ENCODE peak calls at places on chromosomes 4 and X, in five cellular contexts. A is GM12865, I is Caco-2, K is left lung, C is progenitor cell of endocrine pancreas. F is an unnamed sample.

GRCh38 chr4:52643846-52644245 is 15.3 kb downstream of the USP46 start:
- DNase-seq in A (peak; percentile 53), I (no peak), K (peak; percentile 71), C (no peak), F (no peak)

GRCh38 chr4:145525291-145525740 is 43.7 kb downstream of the SMAD1 start:
- DNase-seq in A (no peak), I (no peak), K (no peak), C (no peak), F (no peak)

GRCh38 chr4:188242041-188242440 is 102.8 kb downstream of the TRIML1 start:
- DNase-seq in A (no peak), I (no peak), K (no peak), C (no peak), F (no peak)

GRCh38 chr4:150579591-150580234 is 2.2 kb upstream of the MAB21L2 start:
- DNase-seq in A (no peak), I (no peak), K (no peak), C (no peak), F (no peak)

GRCh38 chr4:107800058-107800457 is 24.7 kb upstream of the SGMS2 start:
- DNase-seq in A (no peak), I (no peak), K (no peak), C (no peak), F (no peak)

GRCh38 chr4:56909083-56909981 is 1.6 kb downstream of the REST start:
- DNase-seq in A (peak; percentile 78), I (no peak), K (peak; percentile 57), C (no peak), F (no peak)

GRCh38 chr4:102696763-102697162 is 64.0 kb downstream of the MANBA start:
- DNase-seq in A (no peak), I (no peak), K (no peak), C (no peak), F (no peak)

GRCh38 chr4:116217781-116218180 is 867.6 kb downstream of the TRAM1L1 start:
- DNase-seq in A (no peak), I (no peak), K (no peak), C (no peak), F (no peak)

GRCh38 chrX:153816821-153817220 is 13.5 kb downstream of the PDZD4 start:
- DNase-seq in A (no peak), I (no peak), K (no peak), C (no peak), F (no peak)

GRCh38 chr4:126850286-126850685 is 782.5 kb upstream of the INTU start:
- DNase-seq in A (no peak), I (no peak), K (no peak), C (no peak), F (no peak)

GRCh38 chrX:41384041-41384705 is 50.2 kb downstream of the DDX3X start:
- DNase-seq in A (no peak), I (peak; percentile 51), K (peak; percentile 88), C (no peak), F (no peak)

GRCh38 chrX:56499372-56499771 is 64.1 kb upstream of the UBQLN2 start:
- DNase-seq in A (no peak), I (no peak), K (no peak), C (no peak), F (no peak)

GRCh38 chr4:76640252-76640925 is 205.4 kb downstream of the SHROOM3 start:
- DNase-seq in A (no peak), I (no peak), K (peak; percentile 74), C (no peak), F (no peak)

GRCh38 chr4:37758226-37758625 is 68.3 kb upstream of the PGM2 start:
- DNase-seq in A (peak; percentile 18), I (no peak), K (peak; percentile 39), C (no peak), F (no peak)

GRCh38 chrX:109774706-109775105 is 41.6 kb upstream of the ACSL4 start:
- DNase-seq in A (peak; percentile 73), I (no peak), K (no peak), C (no peak), F (no peak)

GRCh38 chrX:18041656-18042055 is 179.0 kb downstream of the BEND2 start:
- DNase-seq in A (no peak), I (no peak), K (no peak), C (no peak), F (no peak)

GRCh38 chr4:7338876-7339623 is 95.7 kb downstream of the PSAPL1 start:
- DNase-seq in A (no peak), I (no peak), K (no peak), C (no peak), F (no peak)

GRCh38 chr4:156705291-156705690 is 266.3 kb downstream of the PDGFC start:
- DNase-seq in A (no peak), I (no peak), K (no peak), C (no peak), F (no peak)

GRCh38 chrX:118847676-118848075 is 24.1 kb downstream of the ZCCHC12 start:
- DNase-seq in A (peak; percentile 25), I (peak; percentile 43), K (no peak), C (no peak), F (peak; percentile 34)

GRCh38 chrX:111447298-111447697 is 35.3 kb upstream of the DCX start:
- DNase-seq in A (peak; percentile 30), I (peak; percentile 39), K (no peak), C (peak; percentile 9), F (no peak)

GRCh38 chrX:141903400-141904155 is at the start of gene MAGEC1:
- DNase-seq in A (no peak), I (no peak), K (no peak), C (no peak), F (no peak)

GRCh38 chr4:16579866-16580265 is 318.6 kb downstream of the LDB2 start:
- DNase-seq in A (no peak), I (no peak), K (no peak), C (no peak), F (no peak)

GRCh38 chrX:75230296-75230695 is 43.6 kb upstream of the UPRT start:
- DNase-seq in A (peak; percentile 21), I (no peak), K (no peak), C (no peak), F (no peak)

GRCh38 chr4:7970031-7970946 is 30.6 kb upstream of the AFAP1 start:
- DNase-seq in A (peak; percentile 68), I (peak; percentile 26), K (no peak), C (no peak), F (no peak)

GRCh38 chrX:135625995-135626394 is 87.4 kb upstream of the CT45A1 start:
- DNase-seq in A (peak; percentile 2), I (peak; percentile 10), K (no peak), C (no peak), F (no peak)

GRCh38 chr4:104490096-104490769 is 4.5 kb downstream of the CXXC4 start:
- DNase-seq in A (peak; percentile 83), I (no peak), K (peak; percentile 31), C (no peak), F (no peak)

GRCh38 chr4:2832309-2832980 is 11.2 kb upstream of the ADD1 start:
- DNase-seq in A (peak; percentile 78), I (no peak), K (peak; percentile 30), C (no peak), F (peak; percentile 15)

GRCh38 chrX:151513472-151513871 is 50.0 kb upstream of the PASD1 start:
- DNase-seq in A (no peak), I (no peak), K (no peak), C (no peak), F (no peak)

GRCh38 chr4:172785623-172786022 is 383.0 kb upstream of the GALNT7 start:
- DNase-seq in A (no peak), I (no peak), K (no peak), C (no peak), F (no peak)
- TF ChIP-seq CTCF in A (no peak), I (no peak), K (no peak), C (no peak), F (no peak)

GRCh38 chrX:85765651-85766050 is 281.7 kb downstream of the CHM start:
- DNase-seq in A (no peak), I (no peak), K (no peak), C (no peak), F (no peak)
- TF ChIP-seq CTCF in A (no peak), I (no peak), K (no peak), C (no peak), F (no peak)

GRCh38 chr4:152910521-152910920 is 25.6 kb upstream of the FHDC1 start:
- DNase-seq in A (no peak), I (no peak), K (no peak), C (no peak), F (no peak)
- TF ChIP-seq CTCF in A (no peak), I (no peak), K (no peak), C (no peak), F (no peak)

GRCh38 chrX:20189171-20189570 is 47.5 kb upstream of the EIF1AX start:
- DNase-seq in A (no peak), I (no peak), K (no peak), C (no peak), F (no peak)
- TF ChIP-seq CTCF in A (no peak), I (no peak), K (no peak), C (no peak), F (no peak)